ENCODE peak calls at places on chromosome 14, in ten cellular contexts. N is lower leg skin, Y is endodermal cell, G is breast epithelium, U is BJ, J is left ventricle myocardium inferior, C is WERI-Rb-1, R is LNCaP clone FGC, E is fibroblast of villous mesenchyme, X is retinal pigment epithelial cell. F is an unnamed sample.

GRCh38 chr14:30389134-30389900 is 169.6 kb upstream of the G2E3 start:
- DNase-seq in E (no peak), N (peak), Y (no peak), R (no peak), C (no peak), U (no peak), J (peak), X (peak), G (peak), F (no peak)

GRCh38 chr14:30069536-30069935 is 141.9 kb upstream of the PRKD1 start:
- DNase-seq in R (no peak), G (no peak), E (no peak), N (no peak), J (no peak), U (no peak), Y (no peak), X (no peak), C (no peak), F (peak)

GRCh38 chr14:60977848-60978247 is 3.0 kb downstream of the TRMT5 start:
- DNase-seq in Y (no peak), N (no peak), X (no peak), G (no peak), U (no peak), R (no peak), C (no peak), E (no peak), J (no peak), F (peak)

GRCh38 chr14:100107236-100107635 is 42.0 kb downstream of the EVL start:
- DNase-seq in C (no peak), X (no peak), R (no peak), E (peak), Y (no peak), U (no peak), N (no peak), J (no peak), G (peak), F (no peak)

GRCh38 chr14:60311417-60311816 is 62.4 kb downstream of the PPM1A start:
- DNase-seq in U (peak), G (no peak), E (peak), J (no peak), X (no peak), N (no peak), Y (no peak), R (no peak), C (no peak), F (peak)

GRCh38 chr14:92121207-92121669 is 268 bp downstream of the NDUFB1 start:
- DNase-seq in E (peak), Y (no peak), R (no peak), C (no peak), J (peak), N (peak), U (no peak), X (no peak), G (no peak), F (peak)

GRCh38 chr14:91008759-91009409 is 51.6 kb downstream of the RPS6KA5 start:
- DNase-seq in E (peak), C (no peak), Y (no peak), G (no peak), R (no peak), N (peak), X (no peak), J (no peak), U (no peak), F (no peak)

GRCh38 chr14:77544571-77544970 is 46.0 kb upstream of the ISM2 start:
- DNase-seq in J (no peak), X (no peak), G (no peak), Y (no peak), E (no peak), R (no peak), N (no peak), C (peak), U (no peak), F (no peak)

GRCh38 chr14:71061458-71061857 is 154.2 kb downstream of the PCNX1 start:
- DNase-seq in C (no peak), J (no peak), E (no peak), X (no peak), U (no peak), Y (no peak), G (no peak), R (no peak), N (no peak), F (peak)

GRCh38 chr14:91202234-91202974 is 42.1 kb downstream of the GPR68 start:
- DNase-seq in C (peak), J (peak), E (peak), R (peak), U (no peak), N (peak), G (no peak), Y (no peak), X (no peak), F (peak)

GRCh38 chr14:36553650-36554260 is 28.7 kb downstream of the NKX2-8 start:
- DNase-seq in J (no peak), G (no peak), R (peak), N (no peak), U (no peak), C (peak), E (peak), Y (peak), X (peak), F (peak)

DNA sequence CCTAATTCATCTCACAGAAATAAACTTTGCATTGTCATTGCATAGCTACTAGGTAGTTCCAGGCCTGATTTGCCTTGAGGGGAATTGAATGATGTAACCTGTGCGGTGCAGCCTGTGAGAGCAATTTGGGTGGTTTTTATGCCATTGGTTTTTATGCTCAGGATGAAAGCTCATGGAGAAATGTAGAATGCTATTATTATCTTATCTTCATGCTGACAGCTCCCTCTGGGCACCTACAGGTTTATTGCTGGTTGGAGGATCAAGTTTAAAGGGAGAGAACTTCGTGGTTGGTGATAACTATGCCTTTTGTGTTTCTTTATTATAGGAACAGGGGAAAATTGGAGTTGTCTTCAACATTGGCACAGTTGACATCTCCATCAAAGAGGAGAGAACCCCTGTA is 547.9 kb downstream of the DIO2 start:
- DNase-seq in E (no peak), J (no peak), C (no peak), R (no peak), G (no peak), U (no peak), Y (no peak), X (no peak), N (no peak), F (no peak)
- H3K4me3 ChIP-seq in E (no peak), J (no peak), C (no peak), R (no peak), G (no peak), U (no peak), Y (no peak), X (no peak), N (no peak), F (no peak)

DNA sequence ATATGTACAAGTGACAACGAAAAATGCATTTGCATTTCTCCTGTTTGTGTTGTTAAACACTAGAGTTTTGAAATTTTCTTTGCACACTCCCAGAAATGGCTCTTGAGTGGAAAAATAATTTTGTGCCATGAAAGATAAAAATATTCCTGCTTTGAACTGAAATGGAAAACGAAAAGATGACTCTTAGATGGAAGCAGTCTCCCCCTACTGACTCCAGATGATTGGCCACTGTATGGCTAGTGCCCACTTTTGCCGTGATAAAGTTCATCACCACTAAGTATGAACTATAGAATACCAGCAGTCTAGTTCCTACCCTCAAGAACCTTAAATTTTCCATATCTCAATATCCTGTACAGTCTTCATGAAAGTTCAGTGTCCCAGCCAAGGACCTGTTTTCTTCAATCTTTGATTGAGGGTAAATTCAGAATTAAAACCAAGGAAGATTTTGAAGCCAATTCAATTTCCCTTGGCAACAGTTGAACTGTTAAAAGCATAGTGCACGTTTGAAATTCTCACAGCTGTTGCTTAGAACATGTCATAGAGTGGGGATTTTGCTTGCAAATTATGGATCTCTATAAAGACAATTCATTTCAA is 1.6 kb upstream of the PPP2R5E start:
- DNase-seq in N (no peak), R (no peak), X (no peak), G (no peak), J (no peak), Y (no peak), U (no peak), E (peak), C (no peak), F (peak)
- H3K4me3 ChIP-seq in N (no peak), R (no peak), X (peak), G (no peak), J (peak), Y (peak), U (no peak), E (peak), C (peak), F (no peak)

GRCh38 chr14:105409379-105409778 is 10.2 kb upstream of the MTA1 start:
- DNase-seq in U (no peak), Y (no peak), C (no peak), G (no peak), X (no peak), J (no peak), E (no peak), N (no peak), R (no peak), F (no peak)

GRCh38 chr14:105411985-105412767 is 7.5 kb upstream of the MTA1 start:
- DNase-seq in E (no peak), N (no peak), G (no peak), J (no peak), X (no peak), U (no peak), R (no peak), C (peak), Y (peak), F (no peak)

GRCh38 chr14:105411017-105411941 is 8.3 kb upstream of the MTA1 start:
- DNase-seq in X (no peak), E (peak), C (peak), N (peak), R (no peak), J (peak), U (no peak), G (no peak), Y (peak), F (peak)

GRCh38 chr14:105408592-105408991 is 10.3 kb downstream of the TEX22 start:
- DNase-seq in U (no peak), N (no peak), J (no peak), R (no peak), Y (no peak), G (no peak), C (no peak), X (no peak), E (no peak), F (no peak)

GRCh38 chr14:105410642-105411016 is 9.0 kb upstream of the MTA1 start:
- DNase-seq in X (no peak), G (no peak), N (no peak), C (no peak), R (no peak), J (no peak), Y (no peak), U (no peak), E (no peak), F (no peak)
- H3K4me3 ChIP-seq in X (peak), G (peak), N (no peak), C (peak), R (peak), J (peak), Y (peak), U (no peak), E (no peak), F (peak)

GRCh38 chr14:55221968-55222367 is 30.6 kb upstream of the DLGAP5 start:
- DNase-seq in G (no peak), N (no peak), X (no peak), J (no peak), U (no peak), R (no peak), C (no peak), E (no peak), Y (no peak), F (no peak)
- H3K4me3 ChIP-seq in G (no peak), N (no peak), X (no peak), J (no peak), U (no peak), R (no peak), C (no peak), E (no peak), Y (no peak), F (no peak)

GRCh38 chr14:32808574-32809098 is 130.0 kb upstream of the NPAS3 start:
- DNase-seq in Y (no peak), X (no peak), C (no peak), N (no peak), R (peak), J (no peak), E (peak), G (no peak), U (no peak), F (peak)
- H3K4me3 ChIP-seq in Y (no peak), X (no peak), C (no peak), N (no peak), R (no peak), J (peak), E (no peak), G (peak), U (no peak), F (no peak)

GRCh38 chr14:52150162-52150561 is 81.3 kb upstream of the NID2 start:
- DNase-seq in Y (no peak), X (no peak), U (no peak), E (no peak), R (no peak), C (no peak), G (no peak), N (no peak), J (no peak), F (no peak)

GRCh38 chr14:52142504-52142903 is 73.6 kb upstream of the NID2 start:
- DNase-seq in G (no peak), R (no peak), U (no peak), C (no peak), Y (no peak), X (no peak), J (no peak), N (no peak), E (peak), F (no peak)

GRCh38 chr14:52153939-52154338 is 85.1 kb upstream of the NID2 start:
- DNase-seq in G (no peak), U (no peak), N (no peak), X (no peak), J (no peak), C (no peak), E (no peak), Y (no peak), R (no peak), F (no peak)

GRCh38 chr14:52146504-52146903 is 77.6 kb upstream of the NID2 start:
- DNase-seq in R (no peak), U (no peak), E (peak), N (no peak), C (no peak), X (no peak), G (no peak), Y (no peak), J (no peak), F (no peak)

GRCh38 chr14:52148371-52148770 is 79.5 kb upstream of the NID2 start:
- DNase-seq in N (no peak), U (no peak), Y (no peak), X (no peak), G (no peak), J (no peak), E (no peak), C (no peak), R (no peak), F (no peak)
- H3K4me3 ChIP-seq in N (no peak), U (no peak), Y (no peak), X (no peak), G (no peak), J (no peak), E (no peak), C (no peak), R (no peak), F (no peak)

GRCh38 chr14:70014696-70015095 is 135.5 kb downstream of the SMOC1 start:
- DNase-seq in C (no peak), J (no peak), Y (no peak), E (no peak), R (no peak), G (no peak), X (no peak), N (no peak), U (no peak), F (no peak)
- H3K4me3 ChIP-seq in C (no peak), J (no peak), Y (no peak), E (no peak), R (no peak), G (no peak), X (no peak), N (no peak), U (no peak), F (no peak)

DNA sequence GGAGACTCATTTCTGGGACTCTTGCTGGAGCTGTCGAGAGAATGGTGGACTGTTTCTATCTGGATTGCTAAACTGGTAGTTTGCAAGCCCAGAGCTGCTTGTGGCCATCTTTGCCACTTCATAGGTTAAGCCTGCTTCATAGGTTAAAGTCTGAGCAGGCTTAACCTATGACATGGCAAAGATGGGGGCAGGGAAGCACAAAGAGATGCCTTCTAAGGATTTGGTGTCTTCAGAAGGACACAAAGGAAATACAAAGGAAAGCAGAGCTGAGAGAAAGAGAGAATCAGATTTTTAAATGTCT is 78.4 kb upstream of the MAX start:
- DNase-seq in R (no peak), E (no peak), G (no peak), Y (no peak), J (no peak), C (no peak), X (no peak), N (no peak), U (no peak), F (no peak)
- H3K4me3 ChIP-seq in R (no peak), E (no peak), G (no peak), Y (no peak), J (no peak), C (no peak), X (no peak), N (no peak), U (no peak), F (no peak)

GRCh38 chr14:63513756-63514155 is 29.4 kb downstream of the PPP2R5E start:
- DNase-seq in G (no peak), N (no peak), Y (no peak), J (no peak), R (no peak), U (no peak), X (no peak), C (no peak), E (no peak), F (no peak)

GRCh38 chr14:63508033-63508432 is 35.1 kb downstream of the PPP2R5E start:
- DNase-seq in E (no peak), N (no peak), U (no peak), X (no peak), J (no peak), G (no peak), R (no peak), C (no peak), Y (no peak), F (no peak)

GRCh38 chr14:63515240-63515639 is 27.9 kb downstream of the PPP2R5E start:
- DNase-seq in U (no peak), Y (no peak), J (no peak), C (no peak), G (no peak), R (no peak), X (no peak), N (no peak), E (no peak), F (no peak)

GRCh38 chr14:63512861-63513260 is 30.3 kb downstream of the PPP2R5E start:
- DNase-seq in R (no peak), X (no peak), Y (no peak), C (no peak), E (no peak), G (no peak), J (no peak), U (no peak), N (no peak), F (no peak)

DNA sequence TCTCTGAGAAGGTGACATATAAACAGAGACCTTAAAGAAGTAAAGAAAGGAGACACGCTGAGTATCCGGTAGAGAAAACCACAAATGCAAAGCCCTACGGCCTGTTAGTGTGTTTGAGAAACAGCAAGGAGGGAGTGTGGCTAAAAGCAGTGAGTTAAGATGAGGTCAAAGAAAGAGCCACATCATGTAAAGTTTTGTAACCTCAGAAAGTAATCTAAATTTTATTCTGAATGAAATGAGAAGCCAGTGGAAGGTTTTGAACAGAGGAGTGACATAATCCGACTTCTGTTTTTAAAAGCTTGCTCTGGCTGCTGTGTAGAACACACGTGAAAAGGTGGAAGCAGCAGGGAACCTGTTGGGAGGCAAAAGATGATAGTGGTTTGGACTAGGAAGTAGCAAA is 32.6 kb downstream of the PPP2R5E start:
- DNase-seq in J (no peak), N (no peak), E (peak), C (no peak), X (no peak), U (no peak), R (no peak), G (no peak), Y (no peak), F (no peak)
- H3K4me3 ChIP-seq in J (no peak), N (no peak), E (no peak), C (no peak), X (no peak), U (no peak), R (no peak), G (no peak), Y (no peak), F (no peak)

F was measured in cardiac fibroblast.